ENCODE peak calls at places on chromosomes 13 and 19, in six cellular contexts. G is activated T-cell treated with anti-CD3 and anti-CD28 coated beads for 24 hours, A is bronchial epithelial cell, V is endothelial cell, E is DMS79, H is SW480. D is an unnamed sample.

GRCh38 chr19:49222528-49222927 is 64.9 kb downstream of the TRPM4 start:
- DNase-seq in V (no peak), E (no peak), A (no peak), G (no peak), H (no peak), D (no peak)

GRCh38 chr13:110685305-110685704 is 20.6 kb downstream of the CARS2 start:
- DNase-seq in V (no peak), G (no peak), E (no peak), H (no peak), A (no peak), D (no peak)

GRCh38 chr13:33087091-33087490 is 70.9 kb downstream of the KL start:
- DNase-seq in E (no peak), A (no peak), G (no peak), H (peak), V (no peak), D (no peak)

GRCh38 chr19:5680083-5680436 is 256 bp downstream of the MICOS13 start:
- DNase-seq in V (no peak), H (no peak), A (no peak), G (no peak), E (no peak), D (no peak)

GRCh38 chr19:35349614-35350521 is 2.2 kb downstream of the FFAR1 start:
- DNase-seq in V (no peak), A (no peak), E (no peak), H (no peak), G (no peak), D (no peak)

GRCh38 chr13:33787051-33787591 is 30.8 kb upstream of the RFC3 start:
- DNase-seq in V (no peak), G (no peak), E (no peak), H (peak), A (no peak), D (no peak)

GRCh38 chr13:31485651-31486051 is 253.7 kb upstream of the RXFP2 start:
- DNase-seq in H (no peak), G (no peak), E (no peak), A (peak), V (no peak), D (no peak)

GRCh38 chr19:16831531-16831930 is 2.3 kb downstream of the SIN3B start:
- DNase-seq in A (no peak), E (no peak), H (no peak), G (no peak), V (no peak), D (no peak)

GRCh38 chr13:55302568-55302967 is 1838.2 kb upstream of the PRR20A start:
- DNase-seq in G (no peak), H (peak), A (no peak), E (no peak), V (no peak), D (no peak)

GRCh38 chr13:42038661-42039456 is 9.6 kb upstream of the DGKH start:
- DNase-seq in V (no peak), E (no peak), A (no peak), H (no peak), G (no peak), D (no peak)

GRCh38 chr19:17948474-17948966 is 15.7 kb downstream of the CCDC124 start:
- DNase-seq in H (no peak), G (no peak), A (no peak), E (no peak), V (no peak), D (no peak)

GRCh38 chr13:53191091-53191490 is 162.5 kb downstream of the OLFM4 start:
- DNase-seq in A (peak), E (no peak), V (no peak), G (no peak), H (peak), D (peak)

GRCh38 chr13:44125943-44126469 is 246.3 kb downstream of the LACC1 start:
- DNase-seq in H (no peak), G (no peak), V (no peak), E (no peak), A (no peak), D (no peak)

GRCh38 chr19:480016-480855 is 16.1 kb upstream of the MADCAM1 start:
- DNase-seq in G (no peak), H (no peak), E (no peak), A (no peak), V (peak), D (no peak)

GRCh38 chr19:48627865-48628314 is 8.6 kb downstream of the SPHK2 start:
- DNase-seq in G (no peak), H (no peak), A (no peak), E (no peak), V (no peak), D (no peak)

GRCh38 chr19:55094456-55095259 is 19.0 kb downstream of the EPS8L1 start:
- DNase-seq in H (no peak), V (peak), E (no peak), A (no peak), G (no peak), D (no peak)

GRCh38 chr19:17202249-17202648 is 12.9 kb upstream of the USE1 start:
- DNase-seq in H (peak), V (no peak), E (no peak), G (no peak), A (peak), D (peak)